ENCODE peak calls at places on chromosomes 3 and 15, in five cellular contexts. H is stimulated activated CD8-positive, alpha-beta memory T cell treated with anti-CD3 and anti-CD28 coated beads, Interleukin-15, amount 100 ng/mL, for 24 hours; P is foreskin fibroblast; F is A549; E is right cardiac atrium. U is an unnamed sample.

GRCh38 chr3:108018552-108018951 is 72.3 kb downstream of the CD47 start:
- DNase-seq in F (no peak), H (no peak), P (no peak), E (no peak), U (no peak)

GRCh38 chr3:135803291-135803690 is 162.2 kb upstream of the PPP2R3A start:
- DNase-seq in H (no peak), F (no peak), E (no peak), P (no peak), U (no peak)

GRCh38 chr3:127089487-127090145 is 103.3 kb upstream of the PRR23E start:
- DNase-seq in F (no peak), H (no peak), E (peak; percentile 37), P (no peak), U (no peak)

GRCh38 chr3:110758208-110758607 is 313.4 kb upstream of the NECTIN3 start:
- DNase-seq in H (no peak), F (no peak), P (no peak), E (no peak), U (no peak)

GRCh38 chr15:94086360-94086759 is 145.0 kb upstream of the MCTP2 start:
- DNase-seq in F (no peak), H (no peak), P (no peak), E (no peak), U (no peak)

GRCh38 chr15:76575177-76576078 is 238.9 kb downstream of the ISL2 start:
- DNase-seq in P (no peak), H (no peak), F (no peak), E (no peak), U (no peak)

GRCh38 chr3:182165234-182165633 is 453.5 kb downstream of the SOX2 start:
- DNase-seq in P (no peak), H (no peak), F (no peak), E (no peak), U (no peak)

GRCh38 chr3:138326866-138327595 is 2.6 kb downstream of the NME9 start:
- DNase-seq in H (no peak), F (no peak), P (no peak), E (no peak), U (no peak)

GRCh38 chr3:3699816-3700633 is 99.2 kb upstream of the LRRN1 start:
- DNase-seq in P (no peak), H (no peak), E (no peak), F (no peak), U (no peak)

GRCh38 chr3:162489853-162490252 is 993.2 kb downstream of the OTOL1 start:
- DNase-seq in F (no peak), P (no peak), E (no peak), H (no peak), U (no peak)

GRCh38 chr3:14522768-14523167 is 17.4 kb downstream of the GRIP2 start:
- DNase-seq in P (no peak), E (no peak), F (no peak), H (no peak), U (no peak)

GRCh38 chr3:151008699-151009098 is 36.2 kb upstream of the CLRN1 start:
- DNase-seq in H (no peak), E (no peak), P (peak; percentile 26), F (peak; percentile 33), U (no peak)

GRCh38 chr3:150528359-150528797 is 17.9 kb downstream of the SERP1 start:
- DNase-seq in P (peak; percentile 18), F (peak; percentile 16), E (no peak), H (no peak), U (no peak)

GRCh38 chr3:168100777-168101492 is 5.2 kb upstream of the GOLIM4 start:
- DNase-seq in F (no peak), P (peak; percentile 40), E (no peak), H (no peak), U (no peak)